ENCODE peak calls at places on chromosomes 1 and 21, in five cellular contexts. One of them, this sample, is unnamed.
A peak's percentile ranks its signal among the peaks of the same experiment; 100 is the strongest.

GRCh38 chr1:59775480-59775879 is 39.3 kb upstream of the HOOK1 start:
- DNase-seq in uterus: no peak
- DNase-seq in lower leg skin: no peak
- DNase-seq in body of pancreas: no peak
- DNase-seq in GM12878: no peak
- DNase-seq in this sample: no peak

GRCh38 chr21:42366292-42367010 is at the start of gene TFF1:
- DNase-seq in uterus: no peak
- DNase-seq in lower leg skin: no peak
- DNase-seq in body of pancreas: no peak
- DNase-seq in GM12878: no peak
- DNase-seq in this sample: no peak

GRCh38 chr1:55443175-55443933 is 228.2 kb upstream of the USP24 start:
- DNase-seq in uterus: peak; percentile 85
- DNase-seq in lower leg skin: peak; percentile 97
- DNase-seq in body of pancreas: peak; percentile 70
- DNase-seq in GM12878: no peak
- DNase-seq in this sample: no peak

GRCh38 chr1:245754463-245754961 is 599.7 kb downstream of the KIF26B start:
- DNase-seq in uterus: no peak
- DNase-seq in lower leg skin: no peak
- DNase-seq in body of pancreas: no peak
- DNase-seq in GM12878: no peak
- DNase-seq in this sample: no peak

GRCh38 chr1:161115132-161115711 is 2.6 kb downstream of the PFDN2 start:
- DNase-seq in uterus: no peak
- DNase-seq in lower leg skin: no peak
- DNase-seq in body of pancreas: no peak
- DNase-seq in GM12878: no peak
- DNase-seq in this sample: no peak

GRCh38 chr1:221711156-221711577 is 30.7 kb downstream of the DUSP10 start:
- DNase-seq in uterus: no peak
- DNase-seq in lower leg skin: no peak
- DNase-seq in body of pancreas: peak; percentile 39
- DNase-seq in GM12878: no peak
- DNase-seq in this sample: peak; percentile 60

GRCh38 chr1:169100208-169100882 is 6.1 kb upstream of the ATP1B1 start:
- DNase-seq in uterus: no peak
- DNase-seq in lower leg skin: no peak
- DNase-seq in body of pancreas: peak; percentile 34
- DNase-seq in GM12878: no peak
- DNase-seq in this sample: peak; percentile 64

GRCh38 chr1:245153645-245154428 is 948 bp upstream of the KIF26B start:
- DNase-seq in uterus: no peak
- DNase-seq in lower leg skin: peak; percentile 85
- DNase-seq in body of pancreas: no peak
- DNase-seq in GM12878: no peak
- DNase-seq in this sample: peak; percentile 60

GRCh38 chr1:31102501-31102950 is 37.0 kb upstream of the PUM1 start:
- DNase-seq in uterus: no peak
- DNase-seq in lower leg skin: no peak
- DNase-seq in body of pancreas: peak; percentile 44
- DNase-seq in GM12878: no peak
- DNase-seq in this sample: no peak

DNA sequence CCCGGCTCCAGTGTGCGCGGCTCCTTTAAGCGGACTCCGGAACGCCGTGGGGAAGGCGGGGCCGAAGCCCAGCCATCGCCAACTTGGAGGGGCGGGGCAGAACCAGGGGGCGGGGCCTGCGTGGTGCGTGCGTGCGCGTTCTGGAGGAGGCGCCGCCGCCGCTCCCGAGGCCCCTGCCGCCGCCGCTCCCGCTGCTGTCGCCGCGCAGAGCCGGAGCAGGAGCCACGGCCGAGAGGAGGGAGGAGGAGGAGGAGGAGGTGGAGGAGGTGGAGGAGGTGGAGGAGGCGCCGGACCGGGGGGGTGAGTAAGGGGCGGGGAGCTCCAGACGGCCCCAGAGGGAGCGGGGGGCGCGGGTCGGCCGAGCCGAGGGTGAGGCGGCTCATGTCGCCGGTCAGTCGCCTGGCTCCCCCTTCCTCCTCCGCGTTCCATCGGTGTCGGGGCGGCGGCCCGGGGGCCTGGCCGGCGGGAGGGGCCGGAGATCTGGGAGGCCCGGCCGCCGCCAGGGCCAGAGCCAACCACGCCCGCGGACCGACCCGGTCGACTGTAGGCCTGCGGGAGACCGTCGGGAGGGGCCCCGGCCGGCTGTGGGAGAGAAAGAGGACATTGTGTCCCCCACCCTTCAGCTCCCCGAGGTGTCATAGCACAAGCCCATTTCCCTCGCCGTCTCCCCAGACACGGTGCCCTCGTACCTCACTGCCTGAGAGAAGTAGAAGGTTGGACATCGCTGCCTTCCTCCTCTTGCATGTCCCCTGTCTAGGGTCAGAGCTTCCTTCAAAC is at the start of gene RAP1A:
- DNase-seq in uterus: peak; percentile 95
- DNase-seq in lower leg skin: peak; percentile 98
- DNase-seq in body of pancreas: peak; percentile 97
- DNase-seq in GM12878: peak; percentile 55
- DNase-seq in this sample: peak; percentile 97
- TF ChIP-seq POLR2A in uterus: no peak
- TF ChIP-seq POLR2A in lower leg skin: no peak
- TF ChIP-seq POLR2A in body of pancreas: peak; percentile 66
- TF ChIP-seq POLR2A in GM12878: peak; percentile 84
- TF ChIP-seq POLR2A in this sample: peak; percentile 76

GRCh38 chr1:93846151-93846928 is 32.7 kb downstream of the DNTTIP2 start:
- DNase-seq in uterus: peak; percentile 88
- DNase-seq in lower leg skin: peak; percentile 98
- DNase-seq in body of pancreas: peak; percentile 91
- DNase-seq in GM12878: no peak
- DNase-seq in this sample: peak; percentile 90
- TF ChIP-seq CTCF in uterus: peak; percentile 48
- TF ChIP-seq CTCF in lower leg skin: no peak
- TF ChIP-seq CTCF in body of pancreas: no peak
- TF ChIP-seq CTCF in GM12878: peak; percentile 17
- TF ChIP-seq CTCF in this sample: peak; percentile 24

GRCh38 chr1:19074902-19075721 is 118.6 kb upstream of the IFFO2 start:
- DNase-seq in uterus: no peak
- DNase-seq in lower leg skin: peak; percentile 88
- DNase-seq in body of pancreas: peak; percentile 62
- DNase-seq in GM12878: no peak
- DNase-seq in this sample: peak; percentile 76
- TF ChIP-seq POLR2A in uterus: no peak
- TF ChIP-seq POLR2A in lower leg skin: no peak
- TF ChIP-seq POLR2A in body of pancreas: no peak
- TF ChIP-seq POLR2A in GM12878: no peak
- TF ChIP-seq POLR2A in this sample: peak; percentile 9

GRCh38 chr1:62962794-62963776 is 179.2 kb downstream of the ATG4C start:
- DNase-seq in uterus: no peak
- DNase-seq in lower leg skin: no peak
- DNase-seq in body of pancreas: peak; percentile 52
- DNase-seq in GM12878: no peak
- DNase-seq in this sample: no peak
- TF ChIP-seq CTCF in uterus: no peak
- TF ChIP-seq CTCF in lower leg skin: no peak
- TF ChIP-seq CTCF in body of pancreas: peak; percentile 12
- TF ChIP-seq CTCF in GM12878: peak; percentile 68
- TF ChIP-seq CTCF in this sample: peak; percentile 34

GRCh38 chr1:23557471-23558124 is 1.7 kb downstream of the ID3 start:
- DNase-seq in uterus: no peak
- DNase-seq in lower leg skin: no peak
- DNase-seq in body of pancreas: no peak
- DNase-seq in GM12878: no peak
- DNase-seq in this sample: no peak

GRCh38 chr1:23554481-23555224 is 4.6 kb downstream of the ID3 start:
- DNase-seq in uterus: peak; percentile 73
- DNase-seq in lower leg skin: peak; percentile 96
- DNase-seq in body of pancreas: peak; percentile 87
- DNase-seq in GM12878: no peak
- DNase-seq in this sample: peak; percentile 89

GRCh38 chr1:23555225-23555801 is 4.0 kb downstream of the ID3 start:
- DNase-seq in uterus: no peak
- DNase-seq in lower leg skin: no peak
- DNase-seq in body of pancreas: no peak
- DNase-seq in GM12878: no peak
- DNase-seq in this sample: no peak

GRCh38 chr1:23556661-23557470 is 2.4 kb downstream of the ID3 start:
- DNase-seq in uterus: no peak
- DNase-seq in lower leg skin: no peak
- DNase-seq in body of pancreas: peak; percentile 66
- DNase-seq in GM12878: no peak
- DNase-seq in this sample: no peak

GRCh38 chr1:23555949-23556640 is 3.2 kb downstream of the ID3 start:
- DNase-seq in uterus: no peak
- DNase-seq in lower leg skin: no peak
- DNase-seq in body of pancreas: peak; percentile 56
- DNase-seq in GM12878: no peak
- DNase-seq in this sample: no peak
- TF ChIP-seq POLR2A in uterus: no peak
- TF ChIP-seq POLR2A in lower leg skin: no peak
- TF ChIP-seq POLR2A in body of pancreas: peak; percentile 78
- TF ChIP-seq POLR2A in GM12878: peak; percentile 57
- TF ChIP-seq POLR2A in this sample: no peak

GRCh38 chr1:12244078-12244477 is 14.2 kb downstream of the VPS13D start:
- DNase-seq in uterus: no peak
- DNase-seq in lower leg skin: no peak
- DNase-seq in body of pancreas: peak; percentile 8
- DNase-seq in GM12878: no peak
- DNase-seq in this sample: no peak
- TF ChIP-seq CTCF in uterus: no peak
- TF ChIP-seq CTCF in lower leg skin: no peak
- TF ChIP-seq CTCF in body of pancreas: no peak
- TF ChIP-seq CTCF in GM12878: peak; percentile 41
- TF ChIP-seq CTCF in this sample: peak; percentile 27

This sample was measured in right lobe of liver.